ENCODE peak calls at places on chromosomes 12 and 14, in seven cellular contexts. D is A549, X is NCI-H526 treated with DMSO at 0.1 percent for 48 hours, N is WTC11, C is mesothelial cell of epicardium, P is B cell, G is AG04450. O is an unnamed sample.

GRCh38 chr12:1507308-1507707 is 87.1 kb downstream of the FBXL14 start:
- DNase-seq in P (no peak), C (no peak), G (no peak), D (no peak), X (no peak), N (no peak), O (no peak)

GRCh38 chr14:51208982-51209381 is 31.1 kb upstream of the TMX1 start:
- DNase-seq in X (no peak), C (no peak), G (no peak), D (no peak), N (no peak), P (no peak), O (no peak)

GRCh38 chr14:63605041-63605532 is 36.6 kb downstream of the WDR89 start:
- DNase-seq in D (no peak), G (no peak), C (no peak), P (no peak), X (no peak), N (no peak), O (no peak)

GRCh38 chr12:109250523-109250922 is 58.6 kb downstream of the FOXN4 start:
- DNase-seq in G (no peak), D (no peak), X (no peak), N (no peak), P (no peak), C (no peak), O (no peak)

GRCh38 chr14:105999361-106000028 is 473.1 kb downstream of the TMEM121 start:
- DNase-seq in P (peak), X (no peak), N (peak), G (no peak), C (no peak), D (peak), O (no peak)

GRCh38 chr12:26317942-26318565 is 122.7 kb downstream of the SSPN start:
- DNase-seq in C (no peak), P (no peak), N (no peak), G (no peak), D (no peak), X (no peak), O (no peak)

GRCh38 chr12:115433014-115433634 is 749.1 kb upstream of the TBX3 start:
- DNase-seq in C (no peak), N (no peak), D (no peak), X (no peak), P (no peak), G (no peak), O (no peak)

GRCh38 chr12:106254724-106255123 is 6.9 kb upstream of the CKAP4 start:
- DNase-seq in D (no peak), N (peak), G (no peak), P (no peak), X (no peak), C (no peak), O (no peak)

GRCh38 chr12:89461649-89462612 is 62.7 kb downstream of the GALNT4 start:
- DNase-seq in C (no peak), D (peak), N (no peak), X (peak), P (peak), G (peak), O (no peak)

GRCh38 chr12:131621701-131622421 is 89.0 kb upstream of the SFSWAP start:
- DNase-seq in D (no peak), X (no peak), P (no peak), N (no peak), G (no peak), C (no peak), O (peak)

GRCh38 chr12:237026-237815 is 23.3 kb upstream of the SLC6A12 start:
- DNase-seq in G (no peak), P (no peak), C (no peak), X (no peak), N (no peak), D (no peak), O (peak)

GRCh38 chr12:51997156-51997555 is 9.6 kb upstream of the TAMALIN start:
- DNase-seq in C (no peak), D (no peak), G (no peak), N (no peak), P (no peak), X (no peak), O (no peak)

GRCh38 chr14:57382283-57382682 is 8.1 kb upstream of the NAA30 start:
- DNase-seq in X (no peak), G (peak), N (no peak), P (no peak), C (no peak), D (peak), O (no peak)

GRCh38 chr12:124713041-124713435 is 145.6 kb upstream of the NCOR2 start:
- DNase-seq in C (no peak), G (no peak), D (no peak), X (no peak), P (peak), N (no peak), O (peak)

GRCh38 chr12:49624919-49625577 is 1.7 kb downstream of the PRPF40B start:
- DNase-seq in P (no peak), C (no peak), X (no peak), D (peak), G (no peak), N (no peak), O (no peak)

GRCh38 chr12:52372216-52373154 is 5.2 kb upstream of the KRT85 start:
- DNase-seq in N (peak), X (peak), P (peak), C (peak), G (peak), D (peak), O (peak)

GRCh38 chr12:77213316-77213715 is 147.9 kb upstream of the E2F7 start:
- DNase-seq in N (no peak), D (no peak), C (no peak), G (no peak), X (no peak), P (no peak), O (no peak)

GRCh38 chr12:53552346-53553327 is 45.4 kb upstream of the NPFF start:
- DNase-seq in N (no peak), X (no peak), D (no peak), C (no peak), G (no peak), P (no peak), O (no peak)

GRCh38 chr14:104307627-104308401 is 169.4 kb downstream of the KIF26A start:
- DNase-seq in P (no peak), D (no peak), C (no peak), N (no peak), X (no peak), G (no peak), O (peak)

GRCh38 chr12:70609739-70610491 is 27.3 kb downstream of the PTPRB start:
- DNase-seq in N (peak), D (peak), G (no peak), X (no peak), P (peak), C (peak), O (peak)

GRCh38 chr12:127607146-127607725 is 659.7 kb upstream of the TMEM132C start:
- DNase-seq in D (no peak), C (no peak), N (no peak), X (no peak), G (no peak), P (no peak), O (no peak)

GRCh38 chr12:86712425-86712843 is 456.2 kb upstream of the MGAT4C start:
- DNase-seq in D (peak), C (no peak), P (no peak), G (peak), X (no peak), N (no peak), O (no peak)

GRCh38 chr14:86296173-86296572 is 766.2 kb downstream of the FLRT2 start:
- DNase-seq in X (peak), P (peak), C (no peak), D (no peak), G (peak), N (no peak), O (no peak)

GRCh38 chr14:106491851-106492250 is 965.5 kb downstream of the TMEM121 start:
- DNase-seq in X (no peak), G (no peak), N (peak), P (no peak), C (no peak), D (peak), O (no peak)

GRCh38 chr12:59929091-59929490 is 333.3 kb downstream of the SLC16A7 start:
- DNase-seq in C (no peak), X (no peak), P (no peak), G (no peak), D (peak), N (no peak), O (no peak)

GRCh38 chr14:21071225-21072041 is 1.3 kb downstream of the ARHGEF40 start:
- DNase-seq in N (peak), G (peak), P (peak), X (peak), C (peak), D (peak), O (peak)

GRCh38 chr14:50085570-50086315 is 30.6 kb downstream of the VCPKMT start:
- DNase-seq in N (no peak), P (peak), G (no peak), X (no peak), C (no peak), D (no peak), O (no peak)

GRCh38 chr12:124213606-124214347 is 81.1 kb upstream of the RFLNA start:
- DNase-seq in D (no peak), C (no peak), N (no peak), G (no peak), X (no peak), P (no peak), O (no peak)

GRCh38 chr14:54026671-54027070 is 70.0 kb upstream of the BMP4 start:
- DNase-seq in P (no peak), N (no peak), X (no peak), D (peak), C (no peak), G (no peak), O (no peak)

GRCh38 chr12:52650520-52651081 is 1.4 kb downstream of the KRT2 start:
- DNase-seq in G (no peak), C (no peak), X (peak), P (no peak), D (no peak), N (no peak), O (no peak)

GRCh38 chr14:71918955-71919354 is 13.3 kb upstream of the RGS6 start:
- DNase-seq in N (peak), D (no peak), X (no peak), C (no peak), P (no peak), G (no peak), O (no peak)

GRCh38 chr12:114848661-114849060 is 164.7 kb upstream of the TBX3 start:
- DNase-seq in N (no peak), P (no peak), D (peak), C (no peak), X (no peak), G (peak), O (no peak)